ENCODE peak calls at places on chromosomes 1 and 21, in four cellular contexts. K, E, O and B are unnamed samples.

GRCh38 chr21:33539612-33540011 is 2.3 kb downstream of the GART start:
- DNase-seq in O (no peak), E (no peak), K (no peak), B (no peak)

GRCh38 chr1:41241748-41242644 is at the start of gene SCMH1:
- DNase-seq in E (no peak), O (peak), K (peak), B (no peak)

GRCh38 chr21:38810034-38810825 is 4.5 kb downstream of the ETS2 start:
- DNase-seq in K (no peak), O (no peak), E (no peak), B (no peak)

GRCh38 chr1:79430437-79430836 is 423.9 kb upstream of the ADGRL4 start:
- DNase-seq in K (no peak), E (no peak), O (no peak), B (no peak)

GRCh38 chr1:23402286-23403037 is 22.1 kb downstream of the TCEA3 start:
- DNase-seq in K (no peak), O (no peak), E (no peak), B (no peak)

GRCh38 chr21:35201799-35202198 is 152.7 kb upstream of the RUNX1 start:
- DNase-seq in K (no peak), E (no peak), O (no peak), B (no peak)

GRCh38 chr1:71780681-71781080 is 501.7 kb downstream of the NEGR1 start:
- DNase-seq in E (no peak), O (no peak), K (peak), B (no peak)

GRCh38 chr1:26363549-26364448 is 8.8 kb downstream of the ZNF683 start:
- DNase-seq in E (peak), K (peak), O (peak), B (peak)

GRCh38 chr1:237108299-237109040 is 66.5 kb downstream of the RYR2 start:
- DNase-seq in K (no peak), E (no peak), O (no peak), B (no peak)
- H3K4me3 ChIP-seq in K (no peak), E (no peak), O (no peak), B (no peak)

GRCh38 chr1:8472668-8473067 is 154.8 kb downstream of the SLC45A1 start:
- DNase-seq in K (no peak), O (no peak), E (no peak), B (no peak)

GRCh38 chr1:8474369-8474768 is 156.5 kb downstream of the SLC45A1 start:
- DNase-seq in E (no peak), O (no peak), K (no peak), B (no peak)

GRCh38 chr1:8471451-8471850 is 153.5 kb downstream of the SLC45A1 start:
- DNase-seq in E (no peak), K (no peak), O (no peak), B (no peak)

GRCh38 chr1:8473892-8474300 is 156.0 kb downstream of the SLC45A1 start:
- DNase-seq in O (no peak), K (no peak), E (no peak), B (no peak)

DNA sequence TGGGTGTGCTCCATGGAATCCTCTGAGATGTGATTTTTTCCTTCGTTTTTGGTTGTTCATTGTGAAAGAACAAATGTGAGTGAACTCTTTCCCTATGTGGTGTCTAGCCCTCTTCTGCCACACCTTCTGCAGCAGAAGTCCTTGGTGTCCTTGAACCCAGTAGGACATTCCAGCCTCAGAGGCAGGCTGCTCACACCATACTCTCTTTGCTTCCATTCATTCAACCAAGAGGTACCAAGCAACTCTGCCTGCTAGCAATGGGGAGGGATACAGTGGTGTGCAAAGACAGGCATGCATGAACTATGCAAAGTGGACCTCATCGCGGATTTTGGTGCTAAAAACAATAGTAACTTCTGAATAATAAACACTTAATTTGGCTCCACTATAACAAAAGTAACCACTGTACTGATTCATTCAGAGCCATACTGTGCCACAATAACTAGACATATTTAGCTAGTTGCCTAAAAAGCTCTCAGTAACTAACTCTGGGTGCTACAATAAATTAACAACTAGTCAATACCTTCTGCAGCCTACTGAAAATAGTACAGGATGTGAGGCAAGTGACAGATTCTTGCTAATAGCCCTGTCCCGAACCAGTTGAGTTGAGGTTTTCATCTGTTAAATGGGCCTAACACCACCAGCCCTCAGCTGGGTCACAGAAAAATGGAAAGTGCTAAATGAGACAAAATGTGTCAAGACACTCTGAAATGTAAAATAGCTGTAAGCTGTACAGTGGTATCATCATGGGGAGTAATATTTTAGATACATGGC is 155.4 kb downstream of the SLC45A1 start:
- DNase-seq in O (no peak), E (no peak), K (no peak), B (no peak)
- H3K27ac ChIP-seq in O (no peak), E (no peak), K (no peak), B (no peak)

GRCh38 chr21:44929242-44929798 is 8.6 kb upstream of the ITGB2 start:
- DNase-seq in O (no peak), K (no peak), E (no peak), B (no peak)

GRCh38 chr21:44927259-44927586 is 6.5 kb upstream of the ITGB2 start:
- DNase-seq in O (no peak), E (no peak), K (no peak), B (no peak)

GRCh38 chr21:44926364-44927101 is 5.8 kb upstream of the ITGB2 start:
- DNase-seq in E (no peak), O (no peak), K (peak), B (no peak)

GRCh38 chr21:44929799-44930542 is 9.3 kb upstream of the ITGB2 start:
- DNase-seq in E (no peak), K (no peak), O (no peak), B (no peak)

DNA sequence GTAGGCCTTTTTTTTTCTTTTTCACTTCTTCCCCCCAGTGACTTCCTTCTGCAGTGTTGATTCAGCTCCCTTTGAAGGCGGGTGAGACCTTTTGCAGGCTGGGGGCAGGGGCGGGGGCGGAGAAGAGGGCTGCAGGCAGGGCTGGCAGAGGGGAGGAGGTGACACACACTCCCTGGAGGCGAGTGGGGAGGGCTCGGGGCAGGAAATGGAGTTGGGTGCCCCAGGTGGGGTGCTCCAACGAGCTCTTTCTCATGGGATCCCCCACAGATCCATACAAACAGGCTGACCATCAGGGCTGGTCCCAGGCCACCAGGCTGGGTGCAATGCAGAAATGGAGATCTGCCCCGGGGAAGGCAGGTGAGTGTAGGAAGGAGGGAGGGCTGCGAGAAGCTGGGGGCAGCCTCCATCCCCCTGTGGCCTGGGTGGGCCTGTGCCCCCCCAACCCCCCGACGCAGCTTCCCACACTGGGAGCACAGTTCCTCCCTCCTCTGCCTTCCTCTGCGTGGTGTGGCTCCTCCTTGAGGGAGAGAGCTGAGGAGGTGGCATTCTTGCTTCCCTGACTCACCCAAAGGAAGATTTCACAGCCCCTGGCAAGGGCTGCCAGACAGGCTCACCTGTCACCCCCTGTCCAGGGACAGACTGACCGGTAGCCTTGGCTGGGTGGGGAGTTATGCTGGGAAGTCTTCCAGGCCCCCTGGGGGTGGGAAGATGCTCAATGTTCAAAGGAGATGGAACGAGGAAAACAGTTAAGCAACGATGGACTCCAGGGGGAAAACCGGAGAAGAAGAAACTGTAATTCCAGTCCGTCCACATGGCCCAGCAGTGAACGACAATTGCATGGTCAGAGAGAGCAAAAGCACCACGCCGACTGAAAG is 7.1 kb upstream of the ITGB2 start:
- DNase-seq in K (peak), O (no peak), E (no peak), B (no peak)
- H3K4me3 ChIP-seq in K (no peak), O (no peak), E (peak), B (no peak)

DNA sequence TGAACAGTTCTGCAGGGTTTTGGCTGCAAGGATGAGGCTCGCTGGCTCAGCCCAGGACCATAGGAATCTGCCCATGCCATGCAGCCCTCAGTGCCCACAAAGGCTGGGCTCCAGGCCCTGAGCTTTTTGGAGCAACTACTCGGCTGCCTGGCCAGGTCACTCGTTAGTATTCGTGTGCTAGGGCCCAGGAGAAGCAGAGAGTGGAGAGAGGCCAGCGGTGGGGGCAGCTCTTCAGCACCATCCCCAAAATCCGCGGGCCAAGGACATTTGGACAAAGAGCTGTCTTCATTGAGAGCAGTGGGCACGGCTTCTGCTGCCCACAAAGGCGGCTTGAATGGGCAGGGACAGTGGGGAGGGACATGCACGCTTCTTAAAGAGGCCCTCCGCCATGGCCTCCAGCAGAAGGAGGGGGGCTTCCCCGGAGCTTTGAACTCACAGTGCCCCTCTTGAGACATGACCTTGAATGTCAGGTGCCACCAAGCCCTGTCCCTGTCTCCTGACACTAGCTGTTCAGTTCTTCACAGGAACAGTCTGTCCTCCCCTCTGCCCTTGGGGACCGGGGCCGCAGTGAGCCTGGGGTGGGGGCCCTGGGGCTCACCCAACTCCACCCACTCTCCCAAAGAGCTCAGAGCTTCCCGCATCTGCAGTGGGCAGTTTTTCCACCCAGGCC is 106.1 kb upstream of the ARHGEF16 start:
- DNase-seq in O (no peak), K (no peak), E (no peak), B (no peak)
- H3K27ac ChIP-seq in O (no peak), K (no peak), E (no peak), B (no peak)